ENCODE peak calls at places on chromosomes 11 and 22, in six cellular contexts. One of them, this sample, is unnamed.

GRCh38 chr22:45600791-45601730 is 70.6 kb upstream of the ATXN10 start:
- DNase-seq in hepatocyte: no peak
- DNase-seq in small intestine: no peak
- DNase-seq in body of pancreas: peak; percentile 26
- DNase-seq in tibial artery: no peak
- DNase-seq in A673: peak; percentile 22
- DNase-seq in this sample: no peak

GRCh38 chr22:45597460-45598192 is 74.0 kb upstream of the ATXN10 start:
- DNase-seq in hepatocyte: peak; percentile 78
- DNase-seq in small intestine: peak; percentile 51
- DNase-seq in body of pancreas: peak; percentile 62
- DNase-seq in tibial artery: no peak
- DNase-seq in A673: no peak
- DNase-seq in this sample: no peak

GRCh38 chr11:67266424-67267187 is at the start of gene GRK2:
- DNase-seq in hepatocyte: peak; percentile 83
- DNase-seq in small intestine: peak; percentile 38
- DNase-seq in body of pancreas: peak; percentile 62
- DNase-seq in tibial artery: no peak
- DNase-seq in A673: peak; percentile 76
- DNase-seq in this sample: peak; percentile 40

GRCh38 chr22:37419916-37420655 is 7.2 kb downstream of the ELFN2 start:
- DNase-seq in hepatocyte: peak; percentile 41
- DNase-seq in small intestine: no peak
- DNase-seq in body of pancreas: no peak
- DNase-seq in tibial artery: no peak
- DNase-seq in A673: no peak
- DNase-seq in this sample: no peak

GRCh38 chr11:41289408-41289807 is 170.0 kb downstream of the LRRC4C start:
- DNase-seq in hepatocyte: no peak
- DNase-seq in small intestine: no peak
- DNase-seq in body of pancreas: no peak
- DNase-seq in tibial artery: no peak
- DNase-seq in A673: no peak
- DNase-seq in this sample: no peak

GRCh38 chr11:23540101-23540561 is 679.9 kb upstream of the CCDC179 start:
- DNase-seq in hepatocyte: peak; percentile 55
- DNase-seq in small intestine: peak; percentile 63
- DNase-seq in body of pancreas: peak; percentile 15
- DNase-seq in tibial artery: no peak
- DNase-seq in A673: peak; percentile 55
- DNase-seq in this sample: no peak

GRCh38 chr11:111918390-111919256 is at the start of gene C11orf52:
- DNase-seq in hepatocyte: peak; percentile 90
- DNase-seq in small intestine: peak; percentile 96
- DNase-seq in body of pancreas: peak; percentile 96
- DNase-seq in tibial artery: no peak
- DNase-seq in A673: peak; percentile 91
- DNase-seq in this sample: no peak

GRCh38 chr11:130891326-130891725 is 25.0 kb downstream of the SNX19 start:
- DNase-seq in hepatocyte: no peak
- DNase-seq in small intestine: no peak
- DNase-seq in body of pancreas: no peak
- DNase-seq in tibial artery: no peak
- DNase-seq in A673: no peak
- DNase-seq in this sample: no peak

GRCh38 chr22:36641902-36642640 is 61.5 kb downstream of the CACNG2 start:
- DNase-seq in hepatocyte: peak; percentile 19
- DNase-seq in small intestine: no peak
- DNase-seq in body of pancreas: no peak
- DNase-seq in tibial artery: no peak
- DNase-seq in A673: peak; percentile 75
- DNase-seq in this sample: no peak

GRCh38 chr11:61007383-61007970 is 36.0 kb downstream of the CD6 start:
- DNase-seq in hepatocyte: peak; percentile 62
- DNase-seq in small intestine: peak; percentile 42
- DNase-seq in body of pancreas: no peak
- DNase-seq in tibial artery: no peak
- DNase-seq in A673: no peak
- DNase-seq in this sample: no peak

GRCh38 chr11:27902981-27903624 is 202.8 kb upstream of the BDNF start:
- DNase-seq in hepatocyte: no peak
- DNase-seq in small intestine: no peak
- DNase-seq in body of pancreas: no peak
- DNase-seq in tibial artery: no peak
- DNase-seq in A673: no peak
- DNase-seq in this sample: no peak

GRCh38 chr22:33105501-33105911 is 47.3 kb upstream of the SYN3 start:
- DNase-seq in hepatocyte: peak; percentile 61
- DNase-seq in small intestine: no peak
- DNase-seq in body of pancreas: no peak
- DNase-seq in tibial artery: no peak
- DNase-seq in A673: no peak
- DNase-seq in this sample: no peak

GRCh38 chr11:119509969-119510401 is 87.0 kb upstream of the THY1 start:
- DNase-seq in hepatocyte: peak; percentile 64
- DNase-seq in small intestine: no peak
- DNase-seq in body of pancreas: peak; percentile 62
- DNase-seq in tibial artery: peak; percentile 51
- DNase-seq in A673: peak; percentile 55
- DNase-seq in this sample: no peak

GRCh38 chr11:72446929-72447753 is 12.8 kb upstream of the CLPB start:
- DNase-seq in hepatocyte: peak; percentile 68
- DNase-seq in small intestine: peak; percentile 49
- DNase-seq in body of pancreas: no peak
- DNase-seq in tibial artery: no peak
- DNase-seq in A673: peak; percentile 82
- DNase-seq in this sample: no peak

GRCh38 chr11:37916331-37916730 is 1318.3 kb upstream of the RAG2 start:
- DNase-seq in hepatocyte: no peak
- DNase-seq in small intestine: no peak
- DNase-seq in body of pancreas: no peak
- DNase-seq in tibial artery: no peak
- DNase-seq in A673: no peak
- DNase-seq in this sample: no peak

GRCh38 chr22:37534445-37534844 is 15.2 kb upstream of the CARD10 start:
- DNase-seq in hepatocyte: no peak
- DNase-seq in small intestine: no peak
- DNase-seq in body of pancreas: no peak
- DNase-seq in tibial artery: no peak
- DNase-seq in A673: no peak
- DNase-seq in this sample: no peak

GRCh38 chr11:2215230-2215560 is 43.6 kb upstream of the TH start:
- DNase-seq in hepatocyte: no peak
- DNase-seq in small intestine: no peak
- DNase-seq in body of pancreas: no peak
- DNase-seq in tibial artery: no peak
- DNase-seq in A673: no peak
- DNase-seq in this sample: no peak

GRCh38 chr22:17841836-17842235 is 67.6 kb upstream of the BID start:
- DNase-seq in hepatocyte: no peak
- DNase-seq in small intestine: peak; percentile 22
- DNase-seq in body of pancreas: no peak
- DNase-seq in tibial artery: no peak
- DNase-seq in A673: no peak
- DNase-seq in this sample: no peak

GRCh38 chr11:131749100-131749499 is 378.7 kb downstream of the NTM start:
- DNase-seq in hepatocyte: no peak
- DNase-seq in small intestine: no peak
- DNase-seq in body of pancreas: no peak
- DNase-seq in tibial artery: no peak
- DNase-seq in A673: peak; percentile 61
- DNase-seq in this sample: no peak

GRCh38 chr11:115665345-115665901 is 161.2 kb upstream of the CADM1 start:
- DNase-seq in hepatocyte: no peak
- DNase-seq in small intestine: no peak
- DNase-seq in body of pancreas: no peak
- DNase-seq in tibial artery: no peak
- DNase-seq in A673: no peak
- DNase-seq in this sample: no peak

GRCh38 chr11:60257956-60258722 is 15.2 kb upstream of the MS4A4E start:
- DNase-seq in hepatocyte: no peak
- DNase-seq in small intestine: no peak
- DNase-seq in body of pancreas: no peak
- DNase-seq in tibial artery: no peak
- DNase-seq in A673: no peak
- DNase-seq in this sample: no peak

GRCh38 chr11:65043881-65044501 is 3.0 kb downstream of the SAC3D1 start:
- DNase-seq in hepatocyte: no peak
- DNase-seq in small intestine: no peak
- DNase-seq in body of pancreas: peak; percentile 64
- DNase-seq in tibial artery: peak; percentile 69
- DNase-seq in A673: no peak
- DNase-seq in this sample: no peak

GRCh38 chr22:19592464-19592863 is 68.3 kb upstream of the CLDN5 start:
- DNase-seq in hepatocyte: no peak
- DNase-seq in small intestine: no peak
- DNase-seq in body of pancreas: no peak
- DNase-seq in tibial artery: no peak
- DNase-seq in A673: no peak
- DNase-seq in this sample: no peak

GRCh38 chr11:33804471-33804870 is 30.2 kb upstream of the FBXO3 start:
- DNase-seq in hepatocyte: no peak
- DNase-seq in small intestine: no peak
- DNase-seq in body of pancreas: no peak
- DNase-seq in tibial artery: no peak
- DNase-seq in A673: peak; percentile 59
- DNase-seq in this sample: no peak

DNA sequence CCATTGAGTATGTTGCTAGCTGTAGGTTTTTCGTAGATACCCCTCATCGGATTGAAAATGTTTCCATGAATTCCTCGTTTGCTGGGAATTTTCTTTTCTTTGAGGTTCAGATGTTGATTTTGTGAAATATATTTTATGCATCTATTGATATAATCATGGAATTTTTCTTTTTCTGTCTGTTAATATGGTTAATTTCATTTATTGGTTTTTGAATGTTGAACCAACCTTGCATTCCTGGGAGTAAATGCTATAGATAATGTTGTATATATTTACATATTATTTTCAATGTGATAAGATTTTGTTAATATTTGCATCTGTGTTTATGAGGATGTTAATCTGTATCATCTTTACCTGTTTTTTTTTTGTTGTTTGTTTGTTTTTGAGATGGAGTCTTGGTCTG is 10.6 kb upstream of the NDUFA6 start:
- DNase-seq in hepatocyte: no peak
- DNase-seq in small intestine: no peak
- DNase-seq in body of pancreas: no peak
- DNase-seq in tibial artery: no peak
- DNase-seq in A673: no peak
- DNase-seq in this sample: no peak
- H3K9me3 ChIP-seq in hepatocyte: no peaks in the 10 kb centered on the region
- H3K9me3 ChIP-seq in small intestine: no peaks in the 10 kb centered on the region
- H3K9me3 ChIP-seq in body of pancreas: no peaks in the 10 kb centered on the region
- H3K9me3 ChIP-seq in tibial artery: peaks cover 2% of the 10 kb centered on the region
- H3K9me3 ChIP-seq in A673: peaks cover 31% of the 10 kb centered on the region
- H3K9me3 ChIP-seq in this sample: peaks cover 11% of the 10 kb centered on the region

GRCh38 chr22:42397332-42398246 is 34.6 kb downstream of the NFAM1 start:
- DNase-seq in hepatocyte: no peak
- DNase-seq in small intestine: no peak
- DNase-seq in body of pancreas: peak; percentile 69
- DNase-seq in tibial artery: peak; percentile 58
- DNase-seq in A673: no peak
- DNase-seq in this sample: no peak

GRCh38 chr22:42401562-42402334 is 30.5 kb downstream of the NFAM1 start:
- DNase-seq in hepatocyte: no peak
- DNase-seq in small intestine: no peak
- DNase-seq in body of pancreas: no peak
- DNase-seq in tibial artery: no peak
- DNase-seq in A673: no peak
- DNase-seq in this sample: no peak

GRCh38 chr22:42400811-42401547 is 31.2 kb downstream of the NFAM1 start:
- DNase-seq in hepatocyte: no peak
- DNase-seq in small intestine: no peak
- DNase-seq in body of pancreas: no peak
- DNase-seq in tibial artery: no peak
- DNase-seq in A673: no peak
- DNase-seq in this sample: no peak

GRCh38 chr22:42399315-42400271 is 32.6 kb downstream of the NFAM1 start:
- DNase-seq in hepatocyte: peak; percentile 58
- DNase-seq in small intestine: peak; percentile 27
- DNase-seq in body of pancreas: peak; percentile 36
- DNase-seq in tibial artery: no peak
- DNase-seq in A673: peak; percentile 91
- DNase-seq in this sample: no peak

GRCh38 chr22:42396621-42397331 is 35.4 kb downstream of the NFAM1 start:
- DNase-seq in hepatocyte: no peak
- DNase-seq in small intestine: no peak
- DNase-seq in body of pancreas: peak; percentile 47
- DNase-seq in tibial artery: peak; percentile 66
- DNase-seq in A673: no peak
- DNase-seq in this sample: no peak
- H3K27ac ChIP-seq in hepatocyte: no peak overlapping the region
- H3K27ac ChIP-seq in small intestine: no peak overlapping the region
- H3K27ac ChIP-seq in body of pancreas: no peak overlapping the region
- H3K27ac ChIP-seq in tibial artery: peak overlapping the region; percentile 37
- H3K27ac ChIP-seq in A673: no peak overlapping the region
- H3K27ac ChIP-seq in this sample: no peak overlapping the region

DNA sequence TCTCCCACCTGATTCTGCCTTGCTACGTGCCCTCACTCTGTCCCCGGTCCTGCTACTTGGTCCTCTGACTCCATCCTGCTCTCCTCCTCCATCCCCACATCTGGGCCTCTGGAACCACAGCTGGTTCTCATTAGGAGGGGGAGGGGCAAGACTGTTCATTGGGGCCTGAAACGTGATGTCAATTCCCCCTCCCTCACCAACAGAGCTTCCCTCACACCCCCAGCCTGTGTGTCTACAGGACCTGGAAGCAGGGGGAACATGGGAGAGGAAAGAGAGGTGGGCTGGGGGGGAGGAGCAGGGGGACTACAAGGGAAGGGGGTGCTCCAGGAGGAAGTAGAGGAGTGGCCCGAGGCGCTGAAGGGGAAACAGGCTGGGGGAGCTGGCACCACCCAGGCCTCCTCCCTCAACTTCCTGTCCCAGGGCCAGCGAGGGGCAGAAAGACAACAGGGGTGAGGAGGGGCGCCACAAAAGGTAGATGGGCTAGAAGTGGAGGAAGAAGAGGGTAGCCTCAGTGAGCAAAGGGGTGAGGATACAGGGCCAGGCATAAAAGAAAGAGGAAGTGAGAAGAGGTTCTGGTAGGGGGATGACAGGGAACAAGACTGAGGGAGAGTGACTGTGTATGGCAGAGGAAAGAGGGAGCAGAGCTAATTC is 8.9 kb downstream of the DCHS1 start:
- DNase-seq in hepatocyte: peak; percentile 74
- DNase-seq in small intestine: no peak
- DNase-seq in body of pancreas: no peak
- DNase-seq in tibial artery: no peak
- DNase-seq in A673: peak; percentile 51
- DNase-seq in this sample: peak; percentile 64
- H3K4me3 ChIP-seq in hepatocyte: no peak overlapping the region
- H3K4me3 ChIP-seq in small intestine: no peak overlapping the region
- H3K4me3 ChIP-seq in body of pancreas: no peak overlapping the region
- H3K4me3 ChIP-seq in tibial artery: no peak overlapping the region
- H3K4me3 ChIP-seq in A673: no peak overlapping the region
- H3K4me3 ChIP-seq in this sample: peak overlapping the region; percentile 40

DNA sequence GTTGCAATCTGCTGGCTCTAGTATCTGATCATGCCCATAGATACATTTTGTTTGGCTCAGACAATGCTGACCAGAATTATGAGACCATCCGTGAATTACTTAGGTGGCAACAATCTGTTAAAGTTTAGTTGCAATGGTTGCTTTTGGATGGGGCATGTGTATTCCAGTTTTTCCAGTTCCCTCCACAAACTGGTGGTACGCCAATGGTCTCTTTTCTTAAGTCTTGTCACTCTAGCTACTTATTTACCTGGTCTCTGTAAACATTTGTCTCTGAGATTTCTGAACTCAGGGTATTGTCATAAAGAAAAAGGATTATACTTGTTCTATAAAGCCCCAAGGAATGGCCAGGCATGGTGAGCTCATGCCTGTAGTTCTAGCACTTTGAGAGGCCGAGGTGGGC is 65.9 kb downstream of the PGR start:
- DNase-seq in hepatocyte: no peak
- DNase-seq in small intestine: no peak
- DNase-seq in body of pancreas: no peak
- DNase-seq in tibial artery: no peak
- DNase-seq in A673: no peak
- DNase-seq in this sample: no peak
- H3K9me3 ChIP-seq in hepatocyte: no peaks in the 10 kb centered on the region
- H3K9me3 ChIP-seq in small intestine: no peaks in the 10 kb centered on the region
- H3K9me3 ChIP-seq in body of pancreas: no peaks in the 10 kb centered on the region
- H3K9me3 ChIP-seq in tibial artery: no peaks in the 10 kb centered on the region
- H3K9me3 ChIP-seq in A673: no peaks in the 10 kb centered on the region
- H3K9me3 ChIP-seq in this sample: no peaks in the 10 kb centered on the region

This sample was measured in CD8-positive, alpha-beta memory T cell.